ENCODE peak calls at places on chromosomes 3 and 15, in eight cellular contexts. A is nephron progenitor cell, S is aorta, Q is lower leg skin, L is SK-N-DZ, M is AG10803, B is OCI-M1, E is ELR. V is an unnamed sample.

GRCh38 chr3:197432407-197433127 is 123.2 kb downstream of the BDH1 start:
- DNase-seq in S (no peak), Q (no peak), E (no peak), M (no peak), A (no peak), L (peak), B (peak), V (peak)

GRCh38 chr3:197327701-197328100 is 29.3 kb upstream of the DLG1 start:
- DNase-seq in S (no peak), A (no peak), L (no peak), M (peak), Q (no peak), B (no peak), E (no peak), V (peak)

GRCh38 chr15:80970018-80970657 is 19.5 kb downstream of the MESD start:
- DNase-seq in L (peak), Q (no peak), E (peak), S (no peak), M (peak), B (peak), A (peak), V (peak)

GRCh38 chr3:127151992-127152391 is 40.9 kb upstream of the PRR23E start:
- DNase-seq in E (peak), M (peak), B (no peak), L (no peak), A (no peak), S (no peak), Q (peak), V (peak)

GRCh38 chr3:49462222-49462621 is 7.8 kb upstream of the DAG1 start:
- DNase-seq in M (peak), E (peak), Q (no peak), L (no peak), B (peak), A (no peak), S (no peak), V (peak)

GRCh38 chr3:196653127-196653795 is 13.8 kb downstream of the NRROS start:
- DNase-seq in B (no peak), E (no peak), S (no peak), A (no peak), L (no peak), Q (no peak), M (no peak), V (no peak)

GRCh38 chr3:127180859-127181258 is 12.1 kb upstream of the PRR23E start:
- DNase-seq in A (no peak), B (no peak), L (peak), E (no peak), M (no peak), Q (no peak), S (peak), V (no peak)

GRCh38 chr3:88221726-88222125 is 72.0 kb downstream of the C3orf38 start:
- DNase-seq in L (no peak), E (no peak), A (no peak), B (no peak), M (no peak), Q (no peak), S (no peak), V (no peak)

GRCh38 chr3:94234177-94234788 is 171.4 kb downstream of the NSUN3 start:
- DNase-seq in E (peak), M (peak), L (peak), A (peak), S (no peak), B (peak), Q (no peak), V (peak)

GRCh38 chr3:170560717-170561382 is 25.0 kb downstream of the SLC7A14 start:
- DNase-seq in L (no peak), M (no peak), A (no peak), Q (no peak), B (peak), S (no peak), E (peak), V (peak)

GRCh38 chr3:141482250-141482937 is 4.4 kb upstream of the RASA2 start:
- DNase-seq in A (no peak), B (peak), Q (no peak), L (no peak), E (peak), S (no peak), M (peak), V (peak)

GRCh38 chr15:89805241-89806216 is 9.1 kb downstream of the ANPEP start:
- DNase-seq in B (no peak), S (peak), A (no peak), M (no peak), E (no peak), Q (no peak), L (no peak), V (no peak)

GRCh38 chr15:36966704-36967103 is 133.6 kb downstream of the MEIS2 start:
- DNase-seq in M (no peak), B (no peak), S (no peak), Q (no peak), A (no peak), E (no peak), L (no peak), V (no peak)

GRCh38 chr3:195209083-195209835 is 61.7 kb downstream of the XXYLT1 start:
- DNase-seq in S (no peak), A (no peak), M (peak), E (no peak), B (no peak), L (no peak), Q (peak), V (peak)

GRCh38 chr3:43621406-43621973 is 321 bp downstream of the ANO10 start:
- DNase-seq in B (no peak), E (peak), Q (peak), L (no peak), M (no peak), S (peak), A (no peak), V (no peak)

GRCh38 chr3:189652042-189652441 is 20.9 kb downstream of the TP63 start:
- DNase-seq in E (peak), S (no peak), L (no peak), A (peak), M (peak), B (no peak), Q (no peak), V (peak)

GRCh38 chr15:88877415-88877814 is 17.9 kb downstream of the HAPLN3 start:
- DNase-seq in M (no peak), B (no peak), A (no peak), L (no peak), E (no peak), S (no peak), Q (no peak), V (no peak)

V was measured in EH.